ENCODE peak calls at places on chromosome 1, in eight cellular contexts. E is AG10803, M is A549, Y is tibial nerve, I is lower lobe of right lung, K is AG04450, X is fibroblast of lung, O is cardiac fibroblast. V is an unnamed sample.

GRCh38 chr1:18902523-18903312 is at the start of gene ALDH4A1:
- DNase-seq in I (peak), E (peak), X (peak), M (peak), K (peak), O (peak), Y (peak), V (peak)

GRCh38 chr1:29624747-29625420 is 388.6 kb downstream of the PTPRU start:
- DNase-seq in M (no peak), O (no peak), X (no peak), E (no peak), I (no peak), K (no peak), Y (no peak), V (no peak)

GRCh38 chr1:70034403-70034802 is 171.0 kb downstream of the LRRC40 start:
- DNase-seq in O (peak), Y (no peak), M (no peak), E (peak), K (peak), I (no peak), X (peak), V (peak)

GRCh38 chr1:63804829-63805484 is 31.1 kb downstream of the ROR1 start:
- DNase-seq in I (no peak), X (no peak), O (no peak), K (no peak), E (no peak), M (no peak), Y (no peak), V (no peak)

GRCh38 chr1:7218210-7218832 is 433.1 kb downstream of the CAMTA1 start:
- DNase-seq in O (peak), Y (peak), E (peak), M (peak), I (no peak), K (no peak), X (peak), V (peak)

GRCh38 chr1:39507230-39507928 is 15.9 kb downstream of the BMP8A start:
- DNase-seq in I (no peak), Y (no peak), X (no peak), K (no peak), M (no peak), E (no peak), O (peak), V (no peak)

GRCh38 chr1:230379462-230379861 is 46.7 kb downstream of the PGBD5 start:
- DNase-seq in I (no peak), M (no peak), O (no peak), E (no peak), Y (no peak), X (no peak), K (no peak), V (no peak)

GRCh38 chr1:25707280-25708016 is 90.9 kb downstream of the MAN1C1 start:
- DNase-seq in X (no peak), Y (no peak), M (no peak), I (no peak), O (no peak), K (no peak), E (peak), V (no peak)

GRCh38 chr1:231039161-231040018 is 664 bp downstream of the FAM89A start:
- DNase-seq in O (peak), E (peak), M (peak), X (peak), K (no peak), Y (no peak), I (peak), V (peak)

GRCh38 chr1:30232288-30232899 is 491.0 kb downstream of the MATN1 start:
- DNase-seq in X (no peak), Y (no peak), K (no peak), M (peak), I (no peak), O (no peak), E (no peak), V (no peak)

GRCh38 chr1:210294991-210295773 is 33.5 kb upstream of the HHAT start:
- DNase-seq in Y (peak), O (peak), K (no peak), M (no peak), X (no peak), E (peak), I (peak), V (peak)

GRCh38 chr1:94821636-94822305 is 1.6 kb downstream of the SLC44A3 start:
- DNase-seq in Y (no peak), X (no peak), O (no peak), M (no peak), I (no peak), E (no peak), K (no peak), V (no peak)

GRCh38 chr1:41341756-41342562 is 19.3 kb upstream of the FOXO6 start:
- DNase-seq in O (peak), X (no peak), Y (no peak), E (peak), I (no peak), M (no peak), K (no peak), V (no peak)

GRCh38 chr1:30728340-30728739 is 5.0 kb upstream of the MATN1 start:
- DNase-seq in M (no peak), I (no peak), K (no peak), E (no peak), Y (no peak), X (no peak), O (no peak), V (no peak)

GRCh38 chr1:51330331-51331201 is at the start of gene TTC39A:
- DNase-seq in X (no peak), K (no peak), M (no peak), E (no peak), Y (no peak), O (no peak), I (no peak), V (no peak)

GRCh38 chr1:193569096-193569495 is 382.7 kb upstream of the B3GALT2 start:
- DNase-seq in M (no peak), X (no peak), Y (no peak), K (no peak), I (no peak), O (no peak), E (no peak), V (no peak)

GRCh38 chr1:39427369-39427768 is 64.1 kb upstream of the BMP8A start:
- DNase-seq in K (no peak), Y (no peak), E (no peak), I (no peak), X (no peak), M (no peak), O (peak), V (no peak)

GRCh38 chr1:81375884-81376548 is 424.7 kb upstream of the ADGRL2 start:
- DNase-seq in K (no peak), E (no peak), Y (no peak), M (no peak), O (no peak), X (no peak), I (no peak), V (no peak)

GRCh38 chr1:228212966-228213844 is 5.4 kb downstream of the OBSCN start:
- DNase-seq in Y (peak), I (peak), X (peak), K (peak), E (peak), M (peak), O (peak), V (peak)
- TF ChIP-seq CTCF in Y (peak), I (peak), X (peak), K (peak), E (peak), M (peak), O (peak), V (peak)

GRCh38 chr1:201764166-201764565 is 64.8 kb upstream of the IPO9 start:
- DNase-seq in E (no peak), O (no peak), I (no peak), M (no peak), X (no peak), K (no peak), Y (no peak), V (no peak)

GRCh38 chr1:201766117-201766863 is 62.7 kb upstream of the IPO9 start:
- DNase-seq in K (no peak), M (no peak), X (peak), E (peak), O (peak), Y (peak), I (no peak), V (peak)

GRCh38 chr1:201761871-201762270 is 67.1 kb upstream of the IPO9 start:
- DNase-seq in I (no peak), O (no peak), X (no peak), M (no peak), K (no peak), Y (no peak), E (no peak), V (no peak)

GRCh38 chr1:201761178-201761577 is 67.8 kb upstream of the IPO9 start:
- DNase-seq in Y (no peak), O (no peak), I (no peak), X (no peak), K (no peak), E (peak), M (no peak), V (peak)

GRCh38 chr1:201763439-201764140 is 65.4 kb upstream of the IPO9 start:
- DNase-seq in M (no peak), I (no peak), X (peak), E (peak), K (no peak), Y (no peak), O (peak), V (peak)
- TF ChIP-seq CTCF in M (no peak), I (no peak), X (no peak), E (peak), K (no peak), Y (no peak), O (no peak), V (no peak)

DNA sequence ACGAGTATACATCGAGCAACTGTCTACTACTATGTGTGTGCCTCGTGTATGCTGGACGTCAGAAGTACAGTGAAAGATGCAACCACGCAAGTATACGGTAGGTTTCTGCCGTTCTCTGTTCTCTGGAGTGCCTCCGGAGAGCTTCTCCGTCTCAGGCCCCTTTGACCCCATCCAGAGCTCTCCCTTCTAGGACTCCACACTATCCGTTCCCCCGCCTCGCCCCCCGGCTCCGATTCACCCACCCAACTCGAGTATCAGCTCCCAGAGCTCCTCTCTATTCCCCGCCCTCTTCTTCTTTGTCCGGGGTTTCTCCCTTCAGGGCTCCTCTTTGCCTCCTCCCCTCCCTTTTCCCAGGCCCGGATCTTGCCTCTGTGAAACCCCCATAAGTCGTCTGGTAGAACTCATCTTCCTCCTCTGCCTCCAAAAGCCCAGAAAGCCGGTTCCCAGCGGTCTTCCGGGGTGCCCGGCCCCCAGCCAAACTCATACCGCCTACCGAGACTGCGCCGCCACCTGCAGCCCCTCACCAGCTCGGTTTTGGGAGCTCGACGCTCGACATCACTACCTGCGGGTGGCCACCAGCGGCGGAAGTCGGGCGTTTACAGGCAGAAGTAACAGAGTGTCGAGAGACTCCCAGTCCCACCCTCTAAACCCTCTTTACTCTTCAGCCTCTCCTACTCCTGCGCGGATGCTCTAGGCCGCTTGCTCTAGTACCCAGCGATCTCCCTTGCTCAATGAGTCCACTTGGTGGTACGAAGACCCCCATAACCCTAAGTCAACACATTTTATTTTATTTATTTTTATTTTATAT is at the start of gene VPS72:
- DNase-seq in M (peak), E (peak), O (peak), K (peak), I (peak), X (peak), Y (peak), V (peak)
- TF ChIP-seq CTCF in M (no peak), E (peak), O (no peak), K (no peak), I (peak), X (no peak), Y (no peak), V (no peak)

DNA sequence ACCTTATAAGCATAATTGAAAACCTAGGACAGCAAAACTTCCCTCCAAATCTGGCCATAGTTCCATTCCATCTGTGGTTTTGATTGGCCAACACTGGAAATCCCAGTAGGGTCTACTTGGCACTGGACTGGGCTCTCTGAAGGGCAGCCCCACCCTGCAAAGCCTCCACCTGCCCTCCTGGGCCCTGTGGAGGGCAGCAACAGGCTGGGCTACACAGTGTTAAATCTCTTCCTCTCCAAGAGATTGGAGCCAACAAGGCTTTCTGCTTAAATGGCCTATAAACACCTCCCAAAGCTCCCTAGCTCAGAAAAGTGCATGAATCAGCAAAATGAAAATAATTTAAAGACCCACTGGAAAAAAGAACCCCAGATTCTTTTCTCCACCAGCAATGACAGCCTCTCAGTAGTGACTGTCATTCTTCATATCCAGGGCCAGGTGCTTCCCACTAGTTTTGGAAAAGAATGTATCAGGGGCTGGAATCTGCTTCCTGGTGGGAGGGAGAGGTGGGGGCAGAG is 58.5 kb downstream of the BEND5 start:
- DNase-seq in E (no peak), M (no peak), X (no peak), Y (no peak), I (no peak), K (no peak), O (no peak), V (no peak)
- TF ChIP-seq CTCF in E (no peak), M (no peak), X (no peak), Y (no peak), I (no peak), K (no peak), O (no peak), V (no peak)

GRCh38 chr1:32470431-32470830 is 5.6 kb downstream of the ZBTB8B start:
- DNase-seq in M (no peak), K (no peak), O (peak), E (no peak), X (peak), I (no peak), Y (no peak), V (no peak)
- TF ChIP-seq CTCF in M (no peak), K (no peak), O (no peak), E (no peak), X (no peak), I (no peak), Y (no peak), V (no peak)

V was measured in astrocyte of the spinal cord.